ENCODE peak calls at places on chromosomes 11 and 22, in five cellular contexts. J is K562, C is SK-N-SH, R is GM12878, A is HepG2. M is an unnamed sample.

GRCh38 chr11:68340784-68341556 is 28.6 kb downstream of the LRP5 start:
- DNase-seq in J (no peak), C (no peak), R (peak; percentile 54), A (no peak), M (no peak)

GRCh38 chr22:27043246-27043645 is 385.9 kb downstream of the MIAT start:
- DNase-seq in J (no peak), C (no peak), R (no peak), A (no peak), M (no peak)

GRCh38 chr22:23302171-23303002 is 122.1 kb downstream of the BCR start:
- DNase-seq in J (peak; percentile 50), C (no peak), R (no peak), A (no peak), M (no peak)

GRCh38 chr22:47201996-47202818 is 439.8 kb downstream of the TBC1D22A start:
- DNase-seq in J (no peak), C (no peak), R (no peak), A (no peak), M (no peak)

GRCh38 chr22:36039125-36039524 is 10.5 kb upstream of the RBFOX2 start:
- DNase-seq in J (no peak), C (no peak), R (no peak), A (no peak), M (no peak)

GRCh38 chr11:64568041-64568571 is 22.9 kb upstream of the SLC22A12 start:
- DNase-seq in J (no peak), C (no peak), R (no peak), A (no peak), M (no peak)

GRCh38 chr11:35529971-35530495 is 4.6 kb upstream of the PAMR1 start:
- DNase-seq in J (no peak), C (peak; percentile 64), R (no peak), A (no peak), M (no peak)

GRCh38 chr22:49301398-49302149 is 526.1 kb downstream of the BRD1 start:
- DNase-seq in J (no peak), C (no peak), R (no peak), A (no peak), M (no peak)

GRCh38 chr11:118152552-118153471 is at the start of gene SCN4B:
- DNase-seq in J (peak; percentile 43), C (peak; percentile 94), R (no peak), A (no peak), M (no peak)

GRCh38 chr11:905952-906351 is 4.7 kb downstream of the CHID1 start:
- DNase-seq in J (no peak), C (no peak), R (no peak), A (no peak), M (no peak)

GRCh38 chr22:27381960-27382742 is 419.4 kb downstream of the MN1 start:
- DNase-seq in J (peak; percentile 16), C (no peak), R (no peak), A (no peak), M (no peak)

GRCh38 chr22:27476729-27477128 is 324.8 kb downstream of the MN1 start:
- DNase-seq in J (no peak), C (no peak), R (no peak), A (no peak), M (peak; percentile 53)

GRCh38 chr11:117305145-117305544 is 10.9 kb downstream of the BACE1 start:
- DNase-seq in J (no peak), C (no peak), R (no peak), A (no peak), M (no peak)

GRCh38 chr11:128653828-128654231 is 40.0 kb upstream of the FLI1 start:
- DNase-seq in J (no peak), C (no peak), R (no peak), A (no peak), M (no peak)

GRCh38 chr11:122202951-122203456 is 87.0 kb upstream of the BLID start:
- DNase-seq in J (peak; percentile 50), C (peak; percentile 79), R (no peak), A (peak; percentile 17), M (peak; percentile 81)
- H3K9ac ChIP-seq in J (no peak overlapping the region), C (peak overlapping the region; percentile 80), R (no peak overlapping the region), A (no peak overlapping the region), M (peak overlapping the region; percentile 87)

DNA sequence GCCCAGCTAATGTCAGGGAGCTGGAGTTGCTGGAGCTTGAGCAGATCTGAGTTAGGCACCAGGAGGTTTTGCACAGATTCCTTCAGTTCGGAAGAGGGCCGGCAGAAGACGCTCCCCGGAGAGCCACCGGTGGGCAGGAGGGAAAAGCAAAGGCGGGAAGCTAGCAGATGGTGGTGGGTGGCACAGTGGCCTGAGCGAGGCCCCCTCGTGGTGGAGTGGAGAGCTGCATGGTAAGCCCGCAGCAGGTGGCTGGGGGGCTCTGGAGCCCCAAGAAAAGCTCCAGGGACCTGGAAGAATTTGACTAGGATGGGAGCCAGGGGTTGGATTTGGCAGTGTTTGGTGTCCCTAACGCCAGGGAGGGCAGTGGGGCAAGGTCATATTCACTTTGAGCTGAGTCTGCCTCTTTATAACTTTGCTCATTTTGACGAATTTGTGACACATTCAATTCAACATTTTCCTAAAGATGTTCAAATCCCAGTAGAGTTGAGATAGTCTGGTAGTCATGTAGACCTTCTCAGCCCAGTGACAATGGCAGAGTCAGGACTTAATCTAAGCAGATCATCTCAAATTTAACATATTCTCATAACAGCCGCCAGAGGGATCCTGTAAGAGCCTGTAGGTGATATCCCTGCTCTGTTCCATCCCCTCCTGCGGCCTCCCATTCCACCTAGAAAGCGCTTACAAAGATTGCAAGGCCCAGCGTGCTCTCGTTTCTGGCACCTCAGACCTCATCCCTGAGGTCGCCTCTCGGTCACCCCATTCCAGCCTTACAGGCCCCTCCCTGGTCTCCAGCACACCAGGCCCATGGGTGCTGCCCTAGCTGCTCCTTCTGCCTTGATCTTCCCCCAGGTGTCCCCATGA is 57.9 kb downstream of the TRIM29 start:
- DNase-seq in J (peak; percentile 50), C (no peak), R (no peak), A (peak; percentile 34), M (no peak)
- TF ChIP-seq ZBTB33 in J (no peak), C (no peak), R (no peak), A (no peak), M (no peak)

GRCh38 chr11:94925422-94926270 is 47.7 kb downstream of the CWC15 start:
- DNase-seq in J (no peak), C (no peak), R (no peak), A (no peak), M (no peak)

GRCh38 chr11:94924074-94925031 is 49.0 kb downstream of the CWC15 start:
- DNase-seq in J (no peak), C (peak; percentile 54), R (no peak), A (no peak), M (no peak)

GRCh38 chr11:94926698-94927237 is 46.6 kb downstream of the CWC15 start:
- DNase-seq in J (no peak), C (peak; percentile 41), R (no peak), A (no peak), M (no peak)

GRCh38 chr11:94928146-94928995 is 45.0 kb downstream of the CWC15 start:
- DNase-seq in J (no peak), C (no peak), R (no peak), A (no peak), M (no peak)

GRCh38 chr11:94926271-94926625 is 47.1 kb downstream of the CWC15 start:
- DNase-seq in J (no peak), C (no peak), R (no peak), A (no peak), M (no peak)
- H3K9ac ChIP-seq in J (no peak overlapping the region), C (no peak overlapping the region), R (no peak overlapping the region), A (no peak overlapping the region), M (no peak overlapping the region)

GRCh38 chr11:21963013-21963412 is 229.9 kb upstream of the ANO5 start:
- DNase-seq in J (no peak), C (no peak), R (peak; percentile 7), A (no peak), M (no peak)

GRCh38 chr11:21969841-21970240 is 223.0 kb upstream of the ANO5 start:
- DNase-seq in J (no peak), C (no peak), R (no peak), A (no peak), M (no peak)

GRCh38 chr11:21965221-21965620 is 227.7 kb upstream of the ANO5 start:
- DNase-seq in J (no peak), C (no peak), R (no peak), A (no peak), M (no peak)
- TF ChIP-seq ZBTB33 in J (no peak), C (no peak), R (no peak), A (no peak), M (no peak)

DNA sequence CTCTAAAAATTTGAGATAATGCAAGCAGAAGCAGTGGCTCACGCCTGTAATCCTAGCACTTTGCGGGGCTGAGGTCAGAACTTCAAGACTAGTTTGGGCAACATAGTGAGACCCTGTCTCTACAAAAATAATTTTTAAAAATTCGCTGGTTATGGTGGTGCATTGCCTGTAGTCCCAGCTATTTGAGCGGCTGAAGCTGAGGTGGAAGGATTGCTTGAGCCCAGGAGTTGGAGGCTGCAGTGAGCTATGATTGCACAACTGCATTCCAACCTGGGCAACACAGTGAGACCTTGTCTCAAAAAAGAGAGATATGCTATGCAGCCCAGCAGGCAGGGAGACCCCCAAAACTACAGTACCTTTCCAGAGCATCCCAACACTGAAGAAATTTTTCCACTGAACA is 2.3 kb downstream of the CTSC start:
- DNase-seq in J (no peak), C (no peak), R (no peak), A (peak; percentile 15), M (no peak)
- H3K9ac ChIP-seq in J (peak overlapping the region; percentile 74), C (no peak overlapping the region), R (peak overlapping the region; percentile 55), A (no peak overlapping the region), M (no peak overlapping the region)